ENCODE peak calls at places on chromosomes 6 and 20, in eight cellular contexts. One of them, this sample, is unnamed.

GRCh38 chr20:11697646-11698045 is 220.0 kb upstream of the BTBD3 start:
- DNase-seq in heart left ventricle: no peak
- DNase-seq in GM12878: no peak
- DNase-seq in Peyer's patch: no peak
- DNase-seq in sigmoid colon: no peak
- DNase-seq in adrenal gland: no peak
- DNase-seq in tibial nerve: no peak
- DNase-seq in lower leg skin: no peak
- DNase-seq in this sample: no peak

GRCh38 chr6:72624557-72625160 is 2.8 kb downstream of the KCNQ5 start:
- DNase-seq in GM12878: peak
- DNase-seq in sigmoid colon: no peak
- DNase-seq in tibial nerve: no peak
- DNase-seq in lower leg skin: no peak
- DNase-seq in heart left ventricle: no peak
- DNase-seq in Peyer's patch: no peak
- DNase-seq in adrenal gland: no peak
- DNase-seq in this sample: peak

GRCh38 chr20:13166006-13166405 is 55.1 kb upstream of the ISM1 start:
- DNase-seq in tibial nerve: no peak
- DNase-seq in GM12878: no peak
- DNase-seq in sigmoid colon: no peak
- DNase-seq in heart left ventricle: no peak
- DNase-seq in adrenal gland: no peak
- DNase-seq in Peyer's patch: no peak
- DNase-seq in lower leg skin: no peak
- DNase-seq in this sample: no peak

GRCh38 chr6:145963216-145964068 is 716 bp downstream of the SHPRH start:
- DNase-seq in GM12878: peak
- DNase-seq in sigmoid colon: peak
- DNase-seq in tibial nerve: peak
- DNase-seq in heart left ventricle: no peak
- DNase-seq in lower leg skin: peak
- DNase-seq in adrenal gland: peak
- DNase-seq in Peyer's patch: peak
- DNase-seq in this sample: peak

GRCh38 chr20:47456952-47457724 is 44.5 kb upstream of the NCOA3 start:
- DNase-seq in sigmoid colon: no peak
- DNase-seq in adrenal gland: no peak
- DNase-seq in lower leg skin: no peak
- DNase-seq in Peyer's patch: no peak
- DNase-seq in GM12878: no peak
- DNase-seq in heart left ventricle: no peak
- DNase-seq in tibial nerve: no peak
- DNase-seq in this sample: peak

GRCh38 chr20:11195169-11195568 is 521.4 kb upstream of the JAG1 start:
- DNase-seq in adrenal gland: no peak
- DNase-seq in GM12878: no peak
- DNase-seq in tibial nerve: no peak
- DNase-seq in lower leg skin: no peak
- DNase-seq in heart left ventricle: peak
- DNase-seq in Peyer's patch: no peak
- DNase-seq in sigmoid colon: no peak
- DNase-seq in this sample: no peak

GRCh38 chr20:33859157-33859695 is 48.1 kb downstream of the CHMP4B start:
- DNase-seq in heart left ventricle: no peak
- DNase-seq in lower leg skin: no peak
- DNase-seq in Peyer's patch: peak
- DNase-seq in GM12878: no peak
- DNase-seq in tibial nerve: no peak
- DNase-seq in adrenal gland: peak
- DNase-seq in sigmoid colon: no peak
- DNase-seq in this sample: no peak

GRCh38 chr6:98847767-98848538 is 13.6 kb downstream of the POU3F2 start:
- DNase-seq in tibial nerve: no peak
- DNase-seq in Peyer's patch: no peak
- DNase-seq in heart left ventricle: no peak
- DNase-seq in sigmoid colon: peak
- DNase-seq in adrenal gland: no peak
- DNase-seq in lower leg skin: no peak
- DNase-seq in GM12878: no peak
- DNase-seq in this sample: no peak

GRCh38 chr6:132060591-132060990 is 109.4 kb upstream of the CCN2 start:
- DNase-seq in adrenal gland: no peak
- DNase-seq in lower leg skin: no peak
- DNase-seq in heart left ventricle: no peak
- DNase-seq in tibial nerve: no peak
- DNase-seq in sigmoid colon: no peak
- DNase-seq in Peyer's patch: peak
- DNase-seq in GM12878: no peak
- DNase-seq in this sample: peak

GRCh38 chr20:47009784-47010183 is 115.1 kb downstream of the EYA2 start:
- DNase-seq in heart left ventricle: no peak
- DNase-seq in adrenal gland: no peak
- DNase-seq in Peyer's patch: no peak
- DNase-seq in GM12878: no peak
- DNase-seq in lower leg skin: no peak
- DNase-seq in sigmoid colon: no peak
- DNase-seq in tibial nerve: no peak
- DNase-seq in this sample: no peak

GRCh38 chr6:164200071-164200470 is 785.6 kb downstream of the QKI start:
- DNase-seq in lower leg skin: no peak
- DNase-seq in heart left ventricle: no peak
- DNase-seq in sigmoid colon: no peak
- DNase-seq in Peyer's patch: no peak
- DNase-seq in adrenal gland: no peak
- DNase-seq in tibial nerve: no peak
- DNase-seq in GM12878: no peak
- DNase-seq in this sample: no peak

GRCh38 chr6:144999127-144999526 is 714.0 kb downstream of the UTRN start:
- DNase-seq in adrenal gland: no peak
- DNase-seq in GM12878: no peak
- DNase-seq in lower leg skin: no peak
- DNase-seq in heart left ventricle: no peak
- DNase-seq in Peyer's patch: no peak
- DNase-seq in tibial nerve: no peak
- DNase-seq in sigmoid colon: no peak
- DNase-seq in this sample: no peak

GRCh38 chr6:40819182-40819834 is 219.7 kb downstream of the UNC5CL start:
- DNase-seq in GM12878: no peak
- DNase-seq in Peyer's patch: no peak
- DNase-seq in adrenal gland: peak
- DNase-seq in lower leg skin: no peak
- DNase-seq in tibial nerve: no peak
- DNase-seq in sigmoid colon: no peak
- DNase-seq in heart left ventricle: no peak
- DNase-seq in this sample: no peak

GRCh38 chr20:43974665-43975064 is 60.0 kb downstream of the TOX2 start:
- DNase-seq in sigmoid colon: no peak
- DNase-seq in heart left ventricle: no peak
- DNase-seq in lower leg skin: no peak
- DNase-seq in Peyer's patch: no peak
- DNase-seq in GM12878: no peak
- DNase-seq in adrenal gland: no peak
- DNase-seq in tibial nerve: no peak
- DNase-seq in this sample: no peak

GRCh38 chr20:43973671-43974450 is 59.2 kb downstream of the TOX2 start:
- DNase-seq in Peyer's patch: peak
- DNase-seq in GM12878: no peak
- DNase-seq in sigmoid colon: no peak
- DNase-seq in heart left ventricle: no peak
- DNase-seq in adrenal gland: no peak
- DNase-seq in tibial nerve: no peak
- DNase-seq in lower leg skin: no peak
- DNase-seq in this sample: no peak

GRCh38 chr20:43972692-43973091 is 58.0 kb downstream of the TOX2 start:
- DNase-seq in adrenal gland: no peak
- DNase-seq in heart left ventricle: no peak
- DNase-seq in sigmoid colon: no peak
- DNase-seq in GM12878: no peak
- DNase-seq in tibial nerve: no peak
- DNase-seq in lower leg skin: no peak
- DNase-seq in Peyer's patch: no peak
- DNase-seq in this sample: no peak

GRCh38 chr20:43972051-43972450 is 57.4 kb downstream of the TOX2 start:
- DNase-seq in sigmoid colon: no peak
- DNase-seq in Peyer's patch: peak
- DNase-seq in adrenal gland: no peak
- DNase-seq in lower leg skin: no peak
- DNase-seq in tibial nerve: no peak
- DNase-seq in heart left ventricle: no peak
- DNase-seq in GM12878: no peak
- DNase-seq in this sample: no peak

GRCh38 chr20:43973231-43973630 is 58.6 kb downstream of the TOX2 start:
- DNase-seq in GM12878: no peak
- DNase-seq in adrenal gland: no peak
- DNase-seq in tibial nerve: no peak
- DNase-seq in heart left ventricle: no peak
- DNase-seq in sigmoid colon: no peak
- DNase-seq in lower leg skin: no peak
- DNase-seq in Peyer's patch: peak
- DNase-seq in this sample: no peak
- TF ChIP-seq POLR2A in GM12878: no peak
- TF ChIP-seq POLR2A in adrenal gland: no peak
- TF ChIP-seq POLR2A in tibial nerve: no peak
- TF ChIP-seq POLR2A in heart left ventricle: no peak
- TF ChIP-seq POLR2A in sigmoid colon: no peak
- TF ChIP-seq POLR2A in lower leg skin: no peak
- TF ChIP-seq POLR2A in Peyer's patch: no peak
- TF ChIP-seq POLR2A in this sample: no peak

GRCh38 chr6:7140631-7141366 is 33.0 kb downstream of the RREB1 start:
- DNase-seq in tibial nerve: peak
- DNase-seq in adrenal gland: peak
- DNase-seq in sigmoid colon: peak
- DNase-seq in Peyer's patch: peak
- DNase-seq in GM12878: no peak
- DNase-seq in lower leg skin: peak
- DNase-seq in heart left ventricle: peak
- DNase-seq in this sample: peak
- TF ChIP-seq POLR2A in tibial nerve: peak
- TF ChIP-seq POLR2A in adrenal gland: peak
- TF ChIP-seq POLR2A in sigmoid colon: peak
- TF ChIP-seq POLR2A in Peyer's patch: no peak
- TF ChIP-seq POLR2A in GM12878: peak
- TF ChIP-seq POLR2A in lower leg skin: no peak
- TF ChIP-seq POLR2A in heart left ventricle: peak
- TF ChIP-seq POLR2A in this sample: peak

GRCh38 chr6:35494161-35494563 is 2.7 kb downstream of the TEAD3 start:
- DNase-seq in Peyer's patch: no peak
- DNase-seq in adrenal gland: no peak
- DNase-seq in lower leg skin: no peak
- DNase-seq in GM12878: no peak
- DNase-seq in sigmoid colon: peak
- DNase-seq in heart left ventricle: no peak
- DNase-seq in tibial nerve: no peak
- DNase-seq in this sample: no peak

GRCh38 chr6:35496851-35497570 is at the start of gene TEAD3:
- DNase-seq in Peyer's patch: peak
- DNase-seq in lower leg skin: peak
- DNase-seq in heart left ventricle: peak
- DNase-seq in sigmoid colon: peak
- DNase-seq in tibial nerve: no peak
- DNase-seq in GM12878: no peak
- DNase-seq in adrenal gland: peak
- DNase-seq in this sample: peak

GRCh38 chr6:35495258-35496035 is 1.4 kb downstream of the TEAD3 start:
- DNase-seq in tibial nerve: no peak
- DNase-seq in adrenal gland: no peak
- DNase-seq in heart left ventricle: no peak
- DNase-seq in Peyer's patch: no peak
- DNase-seq in sigmoid colon: peak
- DNase-seq in lower leg skin: no peak
- DNase-seq in GM12878: no peak
- DNase-seq in this sample: no peak

GRCh38 chr6:35497571-35498406 is 910 bp upstream of the TEAD3 start:
- DNase-seq in adrenal gland: peak
- DNase-seq in Peyer's patch: peak
- DNase-seq in lower leg skin: peak
- DNase-seq in GM12878: no peak
- DNase-seq in sigmoid colon: peak
- DNase-seq in heart left ventricle: peak
- DNase-seq in tibial nerve: peak
- DNase-seq in this sample: no peak

DNA sequence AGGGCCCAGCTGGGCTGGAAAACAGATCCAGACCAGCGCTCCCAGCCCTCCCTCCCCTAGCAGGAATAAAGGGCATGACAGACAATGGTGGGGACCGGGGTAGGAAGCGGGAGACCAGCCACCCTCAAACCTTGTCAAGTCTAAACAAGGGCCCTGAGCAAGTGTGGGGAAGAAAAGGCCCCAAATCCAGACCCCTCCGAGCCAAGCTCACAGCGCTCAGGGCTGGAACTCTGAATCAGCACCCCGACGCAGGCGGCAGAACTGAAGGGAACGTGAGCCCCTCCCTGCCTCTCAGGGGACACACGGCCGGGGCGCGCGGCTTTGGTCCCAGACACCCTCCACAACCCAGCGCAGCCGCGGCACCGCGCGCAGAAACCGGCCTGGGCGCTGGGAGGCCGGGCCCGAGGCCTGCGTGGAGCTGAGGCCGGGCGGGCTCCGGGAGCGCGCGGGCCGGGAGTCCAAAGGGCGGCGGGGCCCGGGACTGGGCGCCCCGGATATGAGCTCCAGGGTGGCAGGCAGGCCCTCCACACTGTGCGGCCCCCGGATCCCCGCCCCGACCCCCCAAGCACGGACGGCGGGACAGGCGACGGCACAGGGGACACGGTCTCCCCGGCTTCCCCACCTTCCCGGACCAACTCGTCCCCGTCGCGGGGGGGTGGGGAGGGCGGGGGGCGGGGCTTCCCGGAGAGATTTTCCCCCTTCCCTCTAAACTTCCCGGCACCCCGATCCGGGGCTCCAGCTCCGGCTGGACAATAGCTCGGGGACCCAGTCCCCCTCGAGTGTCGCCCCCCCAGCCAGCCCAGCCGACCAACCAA is 636 bp downstream of the TEAD3 start:
- DNase-seq in Peyer's patch: peak
- DNase-seq in tibial nerve: peak
- DNase-seq in sigmoid colon: peak
- DNase-seq in adrenal gland: peak
- DNase-seq in lower leg skin: no peak
- DNase-seq in heart left ventricle: peak
- DNase-seq in GM12878: no peak
- DNase-seq in this sample: peak
- TF ChIP-seq POLR2A in Peyer's patch: no peak
- TF ChIP-seq POLR2A in tibial nerve: peak
- TF ChIP-seq POLR2A in sigmoid colon: peak
- TF ChIP-seq POLR2A in adrenal gland: no peak
- TF ChIP-seq POLR2A in lower leg skin: no peak
- TF ChIP-seq POLR2A in heart left ventricle: no peak
- TF ChIP-seq POLR2A in GM12878: no peak
- TF ChIP-seq POLR2A in this sample: no peak

DNA sequence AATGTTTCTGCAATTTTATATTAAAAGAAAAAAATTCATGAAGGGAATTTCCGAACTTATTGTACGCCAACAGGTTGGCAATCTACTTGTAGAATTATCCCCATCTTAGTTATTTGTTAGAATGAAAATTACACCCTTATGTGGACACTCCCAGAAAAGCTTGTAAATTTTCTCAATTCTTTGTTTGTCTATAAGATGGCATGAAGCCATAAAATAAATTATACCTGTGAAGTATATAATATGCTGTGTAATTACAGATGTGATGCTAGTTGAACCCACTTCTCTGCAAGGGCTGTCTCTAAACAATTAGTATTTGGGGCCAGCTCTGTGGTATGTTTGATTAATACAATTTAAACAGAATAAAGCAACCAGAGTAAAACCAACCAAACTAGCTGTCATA is 52.1 kb upstream of the DSP start:
- DNase-seq in GM12878: no peak
- DNase-seq in Peyer's patch: no peak
- DNase-seq in heart left ventricle: no peak
- DNase-seq in lower leg skin: no peak
- DNase-seq in sigmoid colon: no peak
- DNase-seq in adrenal gland: no peak
- DNase-seq in tibial nerve: no peak
- DNase-seq in this sample: no peak
- TF ChIP-seq POLR2A in GM12878: no peak
- TF ChIP-seq POLR2A in Peyer's patch: no peak
- TF ChIP-seq POLR2A in heart left ventricle: no peak
- TF ChIP-seq POLR2A in lower leg skin: no peak
- TF ChIP-seq POLR2A in sigmoid colon: no peak
- TF ChIP-seq POLR2A in adrenal gland: no peak
- TF ChIP-seq POLR2A in tibial nerve: no peak
- TF ChIP-seq POLR2A in this sample: no peak

This sample was measured in H54.